ENCODE peak calls at places on chromosomes 1 and 21, in seven cellular contexts. G is naive thymus-derived CD4-positive, alpha-beta T cell; Z is fibroblast of lung; O is BE2C; Y is SK-N-SH; W is neuronal stem cell; C is GM23248. N is an unnamed sample.

GRCh38 chr21:44765231-44766013 is 36.2 kb downstream of the UBE2G2 start:
- DNase-seq in G (peak; percentile 50), C (peak; percentile 33), Y (peak; percentile 68), W (no peak), O (peak; percentile 48), Z (no peak), N (no peak)

GRCh38 chr1:42479621-42480020 is 16.5 kb downstream of the CCDC30 start:
- DNase-seq in G (no peak), W (no peak), C (peak; percentile 45), Y (no peak), Z (peak; percentile 30), O (peak; percentile 3), N (no peak)

GRCh38 chr1:211738709-211739301 is 63.4 kb upstream of the NEK2 start:
- DNase-seq in Z (peak; percentile 52), G (peak; percentile 7), O (no peak), W (no peak), C (no peak), Y (no peak), N (peak; percentile 30)

GRCh38 chr1:11355594-11356467 is 82.8 kb downstream of the UBIAD1 start:
- DNase-seq in W (no peak), Z (no peak), G (no peak), Y (peak; percentile 52), C (no peak), O (peak; percentile 19), N (no peak)

GRCh38 chr1:111864862-111865261 is 109.2 kb downstream of the DDX20 start:
- DNase-seq in Y (no peak), C (peak; percentile 7), Z (no peak), G (no peak), O (no peak), W (no peak), N (no peak)

GRCh38 chr1:9201421-9202239 is 32.9 kb upstream of the H6PD start:
- DNase-seq in C (peak; percentile 92), G (no peak), W (no peak), Z (peak; percentile 74), Y (peak; percentile 40), O (no peak), N (no peak)

GRCh38 chr1:208233978-208234377 is 10.2 kb downstream of the PLXNA2 start:
- DNase-seq in Z (no peak), C (no peak), G (no peak), W (no peak), O (no peak), Y (no peak), N (no peak)

GRCh38 chr1:27972141-27972540 is 12.4 kb downstream of the XKR8 start:
- DNase-seq in Z (no peak), O (no peak), C (no peak), G (no peak), W (no peak), Y (no peak), N (no peak)

GRCh38 chr1:177181631-177182291 is 11.0 kb downstream of the BRINP2 start:
- DNase-seq in C (peak; percentile 75), O (peak; percentile 72), Z (peak; percentile 29), Y (peak; percentile 88), G (no peak), W (peak; percentile 80), N (peak; percentile 51)

GRCh38 chr1:24302209-24302611 is 16.9 kb upstream of the GRHL3 start:
- DNase-seq in O (no peak), W (no peak), C (peak; percentile 28), Y (no peak), Z (no peak), G (no peak), N (no peak)

GRCh38 chr1:24300971-24301370 is 18.2 kb upstream of the GRHL3 start:
- DNase-seq in Z (no peak), O (no peak), G (no peak), C (no peak), W (no peak), Y (no peak), N (no peak)

GRCh38 chr1:24301395-24302175 is 17.6 kb upstream of the GRHL3 start:
- DNase-seq in G (no peak), Z (peak; percentile 36), Y (no peak), O (no peak), C (peak; percentile 69), W (no peak), N (no peak)

GRCh38 chr1:24304763-24305162 is 14.4 kb upstream of the GRHL3 start:
- DNase-seq in Y (no peak), O (no peak), W (no peak), Z (no peak), G (no peak), C (no peak), N (no peak)

DNA sequence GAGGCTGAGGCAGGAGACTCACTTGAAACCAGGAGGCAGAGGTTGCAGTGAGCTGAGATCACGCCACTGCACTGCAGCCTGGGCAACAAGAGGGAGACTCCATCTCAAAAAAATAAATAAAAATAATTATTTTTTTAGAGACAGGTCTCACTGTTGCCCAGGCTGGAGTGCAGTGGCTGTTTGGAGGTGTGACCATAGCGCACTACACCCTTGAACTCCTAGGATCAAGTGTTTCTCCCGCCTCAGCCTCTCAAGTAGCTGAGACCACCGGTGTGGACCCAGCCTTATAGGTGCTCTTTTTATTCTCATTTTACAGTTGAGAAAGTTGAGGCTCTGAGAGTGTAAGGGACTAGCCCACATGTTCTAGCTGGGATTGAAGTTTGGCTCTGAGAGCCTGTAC is 15.6 kb upstream of the GRHL3 start:
- DNase-seq in Y (no peak), Z (no peak), W (no peak), G (no peak), O (no peak), C (no peak), N (no peak)
- H3K27me3 ChIP-seq in Y (peaks cover 5% of the 10 kb centered on the region), Z (peaks cover 23% of the 10 kb centered on the region), W (no peaks in the 10 kb centered on the region), G (no peaks in the 10 kb centered on the region), O (no peaks in the 10 kb centered on the region), C (no peaks in the 10 kb centered on the region), N (no peaks in the 10 kb centered on the region)

GRCh38 chr1:25614466-25615171 is 2.0 kb upstream of the MAN1C1 start:
- DNase-seq in G (no peak), W (no peak), O (no peak), Z (no peak), Y (no peak), C (no peak), N (no peak)
- H3K27me3 ChIP-seq in G (no peaks in the 10 kb centered on the region), W (peaks cover 23% of the 10 kb centered on the region), O (no peaks in the 10 kb centered on the region), Z (peaks cover 40% of the 10 kb centered on the region), Y (peaks cover 31% of the 10 kb centered on the region), C (peaks cover 37% of the 10 kb centered on the region), N (no peaks in the 10 kb centered on the region)

DNA sequence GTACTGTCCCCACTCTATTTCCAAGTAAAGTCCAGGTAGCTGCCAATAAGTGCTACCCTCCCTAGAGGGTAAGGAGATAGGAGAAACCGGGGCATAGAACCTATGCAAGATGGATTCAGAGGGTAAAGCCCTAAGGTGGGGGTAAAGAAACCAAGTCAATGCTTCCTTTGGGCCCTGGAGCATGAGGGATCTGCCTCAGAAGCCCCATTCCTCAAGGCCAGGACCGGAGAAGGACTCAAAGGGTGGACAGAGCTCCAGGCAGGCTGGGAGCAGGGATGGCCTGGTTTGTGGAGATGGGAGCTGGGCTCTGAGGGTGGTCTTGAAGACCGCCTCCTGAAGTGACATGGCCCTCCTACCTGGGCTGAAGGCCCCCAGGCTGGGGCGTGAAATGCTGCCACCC is 3.9 kb downstream of the EPHA2 start:
- DNase-seq in G (no peak), Z (no peak), Y (no peak), C (no peak), W (no peak), O (no peak), N (no peak)
- H3K27me3 ChIP-seq in G (no peaks in the 10 kb centered on the region), Z (no peaks in the 10 kb centered on the region), Y (no peaks in the 10 kb centered on the region), C (no peaks in the 10 kb centered on the region), W (no peaks in the 10 kb centered on the region), O (no peaks in the 10 kb centered on the region), N (no peaks in the 10 kb centered on the region)

GRCh38 chr1:156925154-156926010 is 5.0 kb downstream of the LRRC71 start:
- DNase-seq in C (no peak), Y (no peak), G (no peak), W (no peak), Z (no peak), O (no peak), N (no peak)

GRCh38 chr1:156924478-156925153 is 4.2 kb downstream of the LRRC71 start:
- DNase-seq in Y (no peak), O (no peak), C (no peak), G (no peak), Z (no peak), W (no peak), N (no peak)

GRCh38 chr1:156928043-156928602 is 7.7 kb downstream of the LRRC71 start:
- DNase-seq in O (no peak), C (no peak), Z (no peak), W (no peak), Y (no peak), G (no peak), N (no peak)

GRCh38 chr1:156927215-156928042 is 7.0 kb downstream of the LRRC71 start:
- DNase-seq in W (peak; percentile 75), Z (peak; percentile 66), Y (peak; percentile 91), G (peak; percentile 42), O (peak; percentile 92), C (peak; percentile 93), N (peak; percentile 43)

GRCh38 chr1:156926175-156926574 is 5.7 kb downstream of the LRRC71 start:
- DNase-seq in Z (peak; percentile 81), W (no peak), G (no peak), Y (peak; percentile 78), C (peak; percentile 56), O (peak; percentile 80), N (no peak)
- H3K27me3 ChIP-seq in Z (peaks cover 23% of the 10 kb centered on the region), W (peaks cover 74% of the 10 kb centered on the region), G (peaks cover 37% of the 10 kb centered on the region), Y (no peaks in the 10 kb centered on the region), C (peaks cover 32% of the 10 kb centered on the region), O (peaks cover 2% of the 10 kb centered on the region), N (peaks cover 7% of the 10 kb centered on the region)

GRCh38 chr1:117606608-117607261 is 887 bp downstream of the TENT5C start:
- DNase-seq in Z (peak; percentile 45), G (peak; percentile 47), Y (no peak), C (peak; percentile 56), O (no peak), W (peak; percentile 31), N (peak; percentile 51)
- H3K27me3 ChIP-seq in Z (no peaks in the 10 kb centered on the region), G (no peaks in the 10 kb centered on the region), Y (no peaks in the 10 kb centered on the region), C (peaks cover 10% of the 10 kb centered on the region), O (peaks cover 48% of the 10 kb centered on the region), W (peaks cover 15% of the 10 kb centered on the region), N (peaks cover 2% of the 10 kb centered on the region)

DNA sequence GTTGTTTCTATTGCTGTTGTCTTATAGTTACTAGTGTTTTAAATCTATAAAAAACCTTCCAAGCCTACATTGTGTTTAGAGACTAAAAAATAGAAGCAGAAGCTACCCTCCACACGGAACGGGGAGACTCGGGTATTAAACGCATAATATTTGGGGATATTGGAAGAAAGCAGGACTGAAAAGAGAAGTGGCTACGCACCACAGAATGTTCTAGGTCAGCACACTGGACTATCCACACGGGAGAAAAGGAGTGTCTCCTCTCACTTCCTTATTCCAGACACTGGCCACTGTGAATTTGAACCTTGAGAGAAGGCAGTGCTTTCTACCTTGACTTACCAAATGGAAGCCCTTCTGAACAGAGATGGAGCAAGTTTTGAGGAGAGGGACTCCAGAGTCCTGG is 1.0 kb upstream of the OR10J4 start:
- DNase-seq in Y (no peak), O (no peak), Z (no peak), G (no peak), W (no peak), C (no peak), N (no peak)
- H3K27me3 ChIP-seq in Y (no peaks in the 10 kb centered on the region), O (no peaks in the 10 kb centered on the region), Z (no peaks in the 10 kb centered on the region), G (no peaks in the 10 kb centered on the region), W (no peaks in the 10 kb centered on the region), C (no peaks in the 10 kb centered on the region), N (no peaks in the 10 kb centered on the region)